ENCODE peak calls at places on chromosomes 2 and 18, in four cellular contexts. C is amniotic stem cell, X is epithelial cell of esophagus, A is colonic mucosa. Y is an unnamed sample.

GRCh38 chr18:21786526-21786925 is 45.9 kb downstream of the MIB1 start:
- DNase-seq in C (no peak), X (no peak), A (no peak), Y (no peak)

GRCh38 chr2:196601430-196602306 is 37.8 kb upstream of the CCDC150 start:
- DNase-seq in C (peak; percentile 97), X (peak; percentile 84), A (no peak), Y (peak; percentile 73)

GRCh38 chr2:217952409-217952808 is 50.4 kb downstream of the TNS1 start:
- DNase-seq in C (no peak), X (no peak), A (no peak), Y (no peak)

GRCh38 chr18:73895701-73896100 is 251.9 kb downstream of the FBXO15 start:
- DNase-seq in C (no peak), X (peak; percentile 74), A (no peak), Y (no peak)

GRCh38 chr2:71600572-71600971 is 147.2 kb downstream of the DYSF start:
- DNase-seq in C (no peak), X (no peak), A (no peak), Y (no peak)

GRCh38 chr2:2698182-2699116 is 367.4 kb upstream of the MYT1L start:
- DNase-seq in C (no peak), X (peak; percentile 6), A (no peak), Y (no peak)

GRCh38 chr2:210072922-210073509 is 70.6 kb downstream of the RPE start:
- DNase-seq in C (no peak), X (peak; percentile 54), A (no peak), Y (peak; percentile 5)

GRCh38 chr2:121689356-121689755 is 40.1 kb upstream of the CLASP1 start:
- DNase-seq in C (no peak), X (no peak), A (no peak), Y (peak; percentile 72)

GRCh38 chr2:111685342-111685741 is 198.7 kb downstream of the ANAPC1 start:
- DNase-seq in C (no peak), X (no peak), A (no peak), Y (no peak)

Y was measured in HFF-Myc.